ENCODE peak calls at places on chromosomes 6 and 20, in eight cellular contexts. One of them, this sample, is unnamed.

GRCh38 chr6:32936247-32937152 is 4.3 kb downstream of the HLA-DMB start:
- DNase-seq in endothelial cell: no peak
- DNase-seq in choroid plexus epithelial cell: no peak
- DNase-seq in MM.1S: no peak
- DNase-seq in fibroblast of pulmonary artery: no peak
- DNase-seq in Panc1: no peak
- DNase-seq in cardiac fibroblast: no peak
- DNase-seq in nephron progenitor cell: no peak
- DNase-seq in this sample: peak

GRCh38 chr20:584375-585301 is 25.5 kb downstream of the TCF15 start:
- DNase-seq in endothelial cell: no peak
- DNase-seq in choroid plexus epithelial cell: peak
- DNase-seq in MM.1S: peak
- DNase-seq in fibroblast of pulmonary artery: no peak
- DNase-seq in Panc1: no peak
- DNase-seq in cardiac fibroblast: no peak
- DNase-seq in nephron progenitor cell: no peak
- DNase-seq in this sample: peak

GRCh38 chr20:50389437-50389807 is 120.8 kb upstream of the PTPN1 start:
- DNase-seq in endothelial cell: no peak
- DNase-seq in choroid plexus epithelial cell: no peak
- DNase-seq in MM.1S: no peak
- DNase-seq in fibroblast of pulmonary artery: no peak
- DNase-seq in Panc1: no peak
- DNase-seq in cardiac fibroblast: no peak
- DNase-seq in nephron progenitor cell: no peak
- DNase-seq in this sample: no peak

GRCh38 chr6:3831741-3832530 is 17.2 kb upstream of the FAM50B start:
- DNase-seq in endothelial cell: no peak
- DNase-seq in choroid plexus epithelial cell: no peak
- DNase-seq in MM.1S: no peak
- DNase-seq in fibroblast of pulmonary artery: peak
- DNase-seq in Panc1: no peak
- DNase-seq in cardiac fibroblast: peak
- DNase-seq in nephron progenitor cell: no peak
- DNase-seq in this sample: no peak

GRCh38 chr20:57787969-57788781 is 78.4 kb upstream of the PMEPA1 start:
- DNase-seq in endothelial cell: no peak
- DNase-seq in choroid plexus epithelial cell: no peak
- DNase-seq in MM.1S: no peak
- DNase-seq in fibroblast of pulmonary artery: no peak
- DNase-seq in Panc1: no peak
- DNase-seq in cardiac fibroblast: no peak
- DNase-seq in nephron progenitor cell: no peak
- DNase-seq in this sample: no peak

GRCh38 chr20:19121463-19121862 is 91.0 kb upstream of the SLC24A3 start:
- DNase-seq in endothelial cell: no peak
- DNase-seq in choroid plexus epithelial cell: no peak
- DNase-seq in MM.1S: no peak
- DNase-seq in fibroblast of pulmonary artery: no peak
- DNase-seq in Panc1: no peak
- DNase-seq in cardiac fibroblast: no peak
- DNase-seq in nephron progenitor cell: no peak
- DNase-seq in this sample: no peak

GRCh38 chr6:118776607-118777549 is 117.1 kb upstream of the ASF1A start:
- DNase-seq in endothelial cell: peak
- DNase-seq in choroid plexus epithelial cell: peak
- DNase-seq in MM.1S: peak
- DNase-seq in fibroblast of pulmonary artery: peak
- DNase-seq in Panc1: peak
- DNase-seq in cardiac fibroblast: peak
- DNase-seq in nephron progenitor cell: peak
- DNase-seq in this sample: peak

GRCh38 chr6:96563853-96564252 is 925 bp downstream of the FHL5 start:
- DNase-seq in endothelial cell: no peak
- DNase-seq in choroid plexus epithelial cell: no peak
- DNase-seq in MM.1S: no peak
- DNase-seq in fibroblast of pulmonary artery: no peak
- DNase-seq in Panc1: no peak
- DNase-seq in cardiac fibroblast: no peak
- DNase-seq in nephron progenitor cell: no peak
- DNase-seq in this sample: no peak

GRCh38 chr6:160973311-160973710 is 18.3 kb upstream of the MAP3K4 start:
- DNase-seq in endothelial cell: no peak
- DNase-seq in choroid plexus epithelial cell: peak
- DNase-seq in MM.1S: no peak
- DNase-seq in fibroblast of pulmonary artery: peak
- DNase-seq in Panc1: no peak
- DNase-seq in cardiac fibroblast: peak
- DNase-seq in nephron progenitor cell: no peak
- DNase-seq in this sample: no peak
- TF ChIP-seq CTCF in endothelial cell: no peak
- TF ChIP-seq CTCF in choroid plexus epithelial cell: no peak
- TF ChIP-seq CTCF in MM.1S: no peak
- TF ChIP-seq CTCF in fibroblast of pulmonary artery: peak
- TF ChIP-seq CTCF in Panc1: no peak
- TF ChIP-seq CTCF in cardiac fibroblast: no peak
- TF ChIP-seq CTCF in nephron progenitor cell: no peak
- TF ChIP-seq CTCF in this sample: no peak

DNA sequence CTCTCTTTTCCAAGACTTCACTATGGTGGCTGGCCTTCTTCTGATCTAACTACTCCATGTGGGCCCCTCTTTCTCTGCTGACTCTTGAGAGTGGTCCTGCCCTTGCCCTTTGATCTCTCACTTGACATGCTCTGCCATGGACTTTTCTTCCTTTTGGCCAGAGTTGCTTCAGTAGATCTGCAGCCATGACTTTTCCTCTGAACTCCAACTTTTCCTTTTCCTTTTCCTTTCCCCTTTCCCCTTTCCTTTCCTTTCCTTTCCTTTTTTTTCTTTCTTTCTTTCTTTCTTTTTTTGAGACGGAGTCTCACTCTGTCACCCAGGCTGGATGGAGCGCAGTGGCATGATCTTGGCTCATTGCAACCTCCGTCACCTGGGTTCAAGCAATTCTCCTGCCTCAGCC is 88.5 kb downstream of the JAG1 start:
- DNase-seq in endothelial cell: no peak
- DNase-seq in choroid plexus epithelial cell: no peak
- DNase-seq in MM.1S: no peak
- DNase-seq in fibroblast of pulmonary artery: no peak
- DNase-seq in Panc1: no peak
- DNase-seq in cardiac fibroblast: no peak
- DNase-seq in nephron progenitor cell: no peak
- DNase-seq in this sample: no peak
- TF ChIP-seq CTCF in endothelial cell: no peak
- TF ChIP-seq CTCF in choroid plexus epithelial cell: no peak
- TF ChIP-seq CTCF in MM.1S: no peak
- TF ChIP-seq CTCF in fibroblast of pulmonary artery: no peak
- TF ChIP-seq CTCF in Panc1: no peak
- TF ChIP-seq CTCF in cardiac fibroblast: no peak
- TF ChIP-seq CTCF in nephron progenitor cell: no peak
- TF ChIP-seq CTCF in this sample: no peak

GRCh38 chr6:144352310-144352709 is 67.2 kb downstream of the UTRN start:
- DNase-seq in endothelial cell: no peak
- DNase-seq in choroid plexus epithelial cell: peak
- DNase-seq in MM.1S: no peak
- DNase-seq in fibroblast of pulmonary artery: peak
- DNase-seq in Panc1: no peak
- DNase-seq in cardiac fibroblast: peak
- DNase-seq in nephron progenitor cell: no peak
- DNase-seq in this sample: peak
- TF ChIP-seq CTCF in endothelial cell: no peak
- TF ChIP-seq CTCF in choroid plexus epithelial cell: no peak
- TF ChIP-seq CTCF in MM.1S: no peak
- TF ChIP-seq CTCF in fibroblast of pulmonary artery: no peak
- TF ChIP-seq CTCF in Panc1: no peak
- TF ChIP-seq CTCF in cardiac fibroblast: no peak
- TF ChIP-seq CTCF in nephron progenitor cell: no peak
- TF ChIP-seq CTCF in this sample: no peak

DNA sequence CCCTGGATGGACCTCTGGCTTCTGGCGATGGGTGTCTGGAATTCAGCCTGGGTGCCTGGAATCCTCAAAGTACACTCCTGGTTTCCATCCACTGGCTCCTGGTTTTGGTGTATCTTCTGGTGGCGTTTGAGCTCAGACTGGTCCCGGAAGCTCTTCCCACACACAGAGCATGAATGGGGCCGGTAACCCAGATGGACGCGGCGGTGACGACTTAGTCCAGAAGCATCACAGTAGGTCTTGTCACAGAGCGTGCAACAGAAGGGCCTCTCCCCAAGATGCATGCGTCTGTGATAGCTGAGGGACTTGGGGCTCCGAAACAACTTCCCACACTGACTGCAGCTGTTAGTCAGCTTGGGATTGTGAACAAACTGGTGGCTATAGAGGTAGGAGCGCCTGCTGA is 7.8 kb downstream of the ZFP57 start:
- DNase-seq in endothelial cell: no peak
- DNase-seq in choroid plexus epithelial cell: no peak
- DNase-seq in MM.1S: no peak
- DNase-seq in fibroblast of pulmonary artery: no peak
- DNase-seq in Panc1: no peak
- DNase-seq in cardiac fibroblast: no peak
- DNase-seq in nephron progenitor cell: no peak
- DNase-seq in this sample: no peak
- TF ChIP-seq CTCF in endothelial cell: no peak
- TF ChIP-seq CTCF in choroid plexus epithelial cell: no peak
- TF ChIP-seq CTCF in MM.1S: no peak
- TF ChIP-seq CTCF in fibroblast of pulmonary artery: no peak
- TF ChIP-seq CTCF in Panc1: no peak
- TF ChIP-seq CTCF in cardiac fibroblast: no peak
- TF ChIP-seq CTCF in nephron progenitor cell: no peak
- TF ChIP-seq CTCF in this sample: no peak